ENCODE peak calls at places on chromosomes 12 and 14, in four cellular contexts. Z is sigmoid colon, D is Panc1, C is stomach. H is an unnamed sample. For H3K4me1, the result is how much of the 10 kb centered on the place peaks cover.

GRCh38 chr14:77529213-77529612 is 30.6 kb upstream of the ISM2 start:
- DNase-seq in Z (no peak), D (no peak), C (no peak), H (no peak)

GRCh38 chr12:7498832-7499231 is 4.7 kb downstream of the CD163 start:
- DNase-seq in Z (no peak), D (no peak), C (no peak), H (no peak)

GRCh38 chr12:701896-702539 is 38.8 kb upstream of the NINJ2 start:
- DNase-seq in Z (no peak), D (no peak), C (no peak), H (no peak)

GRCh38 chr12:3204143-3204542 is 127.0 kb downstream of the TSPAN9 start:
- DNase-seq in Z (no peak), D (no peak), C (no peak), H (no peak)

GRCh38 chr12:5335059-5335458 is 96.8 kb upstream of the NTF3 start:
- DNase-seq in Z (no peak), D (no peak), C (no peak), H (no peak)

GRCh38 chr14:105439179-105439578 is 19.6 kb downstream of the MTA1 start:
- DNase-seq in Z (no peak), D (no peak), C (no peak), H (no peak)

GRCh38 chr14:103066399-103066798 is 9.1 kb upstream of the CDC42BPB start:
- DNase-seq in Z (peak), D (no peak), C (no peak), H (no peak)

GRCh38 chr12:38664661-38665269 is 240.6 kb downstream of the CPNE8 start:
- DNase-seq in Z (no peak), D (no peak), C (no peak), H (no peak)

GRCh38 chr14:98489115-98489514 is 782.9 kb downstream of the BCL11B start:
- DNase-seq in Z (no peak), D (no peak), C (no peak), H (no peak)

GRCh38 chr12:25186788-25187397 is 8.1 kb downstream of the DNAI7 start:
- DNase-seq in Z (no peak), D (no peak), C (no peak), H (no peak)

GRCh38 chr14:34424488-34424887 is 37.6 kb downstream of the SPTSSA start:
- DNase-seq in Z (no peak), D (no peak), C (no peak), H (no peak)

GRCh38 chr14:104420990-104421389 is 158.6 kb upstream of the C14orf180 start:
- DNase-seq in Z (peak), D (no peak), C (no peak), H (no peak)

GRCh38 chr12:51970904-51971646 is 19.6 kb downstream of the ACVR1B start:
- DNase-seq in Z (no peak), D (no peak), C (no peak), H (no peak)
- H3K4me1 ChIP-seq in Z (under half), D (under half), C (half or more), H (under half)

GRCh38 chr12:57300961-57301584 is 50.1 kb upstream of the STAC3 start:
- DNase-seq in Z (no peak), D (no peak), C (no peak), H (no peak)
- TF ChIP-seq POLR2AphosphoS5 in Z (no peak), D (no peak), C (no peak), H (no peak)

DNA sequence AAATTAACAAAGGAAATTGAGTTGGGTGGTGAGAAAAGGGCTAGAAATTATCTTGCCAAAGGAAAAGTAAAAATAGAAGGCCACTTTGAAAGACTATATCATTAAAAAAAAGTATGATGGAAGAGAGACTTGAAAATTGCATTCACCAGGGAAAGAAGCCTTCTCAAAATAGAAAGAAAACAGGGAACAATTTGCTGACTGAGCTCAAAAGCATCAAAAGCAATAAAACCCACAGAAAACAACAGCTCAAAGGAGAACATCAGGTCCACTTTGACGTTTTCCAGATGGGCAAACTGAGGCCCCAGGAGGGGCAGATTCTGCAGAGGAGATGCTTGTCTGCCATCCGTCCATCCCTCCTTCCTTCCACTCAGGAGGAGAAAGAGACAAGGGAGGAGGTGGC is 226.2 kb upstream of the RTL1 start:
- DNase-seq in Z (no peak), D (no peak), C (no peak), H (no peak)
- H3K4me1 ChIP-seq in Z (under half), D (under half), C (under half), H (under half)

GRCh38 chr12:123063535-123063934 is 83.1 kb downstream of the ARL6IP4 start:
- DNase-seq in Z (no peak), D (no peak), C (no peak), H (no peak)

GRCh38 chr12:123064356-123064755 is 83.9 kb downstream of the ARL6IP4 start:
- DNase-seq in Z (peak), D (no peak), C (no peak), H (no peak)

GRCh38 chr12:123064885-123065619 is 84.6 kb downstream of the ARL6IP4 start:
- DNase-seq in Z (no peak), D (no peak), C (no peak), H (no peak)

GRCh38 chr12:123061806-123062205 is 81.3 kb downstream of the ARL6IP4 start:
- DNase-seq in Z (no peak), D (no peak), C (no peak), H (no peak)

GRCh38 chr12:123062682-123063426 is 82.4 kb downstream of the ARL6IP4 start:
- DNase-seq in Z (no peak), D (no peak), C (peak), H (peak)
- TF ChIP-seq POLR2AphosphoS5 in Z (peak), D (no peak), C (peak), H (peak)